ENCODE peak calls at places on chromosomes 7 and 10, in six cellular contexts. One of them, this sample, is unnamed.

GRCh38 chr7:149081914-149082313 is 8.6 kb downstream of the ZNF786 start:
- DNase-seq in stimulated activated CD4-positive, alpha-beta T cell treated with anti-CD3 and anti-CD28 coated beads, Interleukin-2, amount 100 ng/mL, for 48 hours: no peak
- DNase-seq in fibroblast of the conjunctiva: no peak
- DNase-seq in NT2/D1: no peak
- DNase-seq in mesendoderm: peak
- DNase-seq in breast epithelium: no peak
- DNase-seq in this sample: no peak

GRCh38 chr7:23298141-23298851 is 843 bp upstream of the MALSU1 start:
- DNase-seq in fibroblast of the conjunctiva: no peak
- DNase-seq in mesendoderm: no peak
- DNase-seq in stimulated activated CD4-positive, alpha-beta T cell treated with anti-CD3 and anti-CD28 coated beads, Interleukin-2, amount 100 ng/mL, for 48 hours: no peak
- DNase-seq in breast epithelium: no peak
- DNase-seq in NT2/D1: no peak
- DNase-seq in this sample: no peak

GRCh38 chr7:67564978-67565377 is 568.3 kb downstream of the TYW1 start:
- DNase-seq in fibroblast of the conjunctiva: no peak
- DNase-seq in stimulated activated CD4-positive, alpha-beta T cell treated with anti-CD3 and anti-CD28 coated beads, Interleukin-2, amount 100 ng/mL, for 48 hours: no peak
- DNase-seq in NT2/D1: no peak
- DNase-seq in breast epithelium: no peak
- DNase-seq in mesendoderm: no peak
- DNase-seq in this sample: no peak

GRCh38 chr7:84701524-84702306 is 485.1 kb downstream of the SEMA3D start:
- DNase-seq in mesendoderm: peak
- DNase-seq in stimulated activated CD4-positive, alpha-beta T cell treated with anti-CD3 and anti-CD28 coated beads, Interleukin-2, amount 100 ng/mL, for 48 hours: no peak
- DNase-seq in breast epithelium: no peak
- DNase-seq in NT2/D1: no peak
- DNase-seq in fibroblast of the conjunctiva: peak
- DNase-seq in this sample: no peak

GRCh38 chr10:73998623-73999622 is 1.0 kb downstream of the VCL start:
- DNase-seq in breast epithelium: peak
- DNase-seq in fibroblast of the conjunctiva: peak
- DNase-seq in mesendoderm: peak
- DNase-seq in NT2/D1: peak
- DNase-seq in stimulated activated CD4-positive, alpha-beta T cell treated with anti-CD3 and anti-CD28 coated beads, Interleukin-2, amount 100 ng/mL, for 48 hours: no peak
- DNase-seq in this sample: peak

GRCh38 chr10:49504528-49504927 is 34.4 kb downstream of the ERCC6 start:
- DNase-seq in NT2/D1: no peak
- DNase-seq in fibroblast of the conjunctiva: no peak
- DNase-seq in stimulated activated CD4-positive, alpha-beta T cell treated with anti-CD3 and anti-CD28 coated beads, Interleukin-2, amount 100 ng/mL, for 48 hours: no peak
- DNase-seq in mesendoderm: no peak
- DNase-seq in breast epithelium: no peak
- DNase-seq in this sample: no peak

GRCh38 chr7:149753370-149754233 is 19.8 kb downstream of the ZNF467 start:
- DNase-seq in fibroblast of the conjunctiva: no peak
- DNase-seq in NT2/D1: no peak
- DNase-seq in mesendoderm: peak
- DNase-seq in breast epithelium: no peak
- DNase-seq in stimulated activated CD4-positive, alpha-beta T cell treated with anti-CD3 and anti-CD28 coated beads, Interleukin-2, amount 100 ng/mL, for 48 hours: no peak
- DNase-seq in this sample: no peak

GRCh38 chr10:97365761-97366351 is 31.3 kb upstream of the FRAT2 start:
- DNase-seq in breast epithelium: no peak
- DNase-seq in fibroblast of the conjunctiva: no peak
- DNase-seq in mesendoderm: no peak
- DNase-seq in stimulated activated CD4-positive, alpha-beta T cell treated with anti-CD3 and anti-CD28 coated beads, Interleukin-2, amount 100 ng/mL, for 48 hours: no peak
- DNase-seq in NT2/D1: no peak
- DNase-seq in this sample: no peak

GRCh38 chr10:132904814-132905649 is 37.3 kb downstream of the CFAP46 start:
- DNase-seq in breast epithelium: no peak
- DNase-seq in NT2/D1: no peak
- DNase-seq in stimulated activated CD4-positive, alpha-beta T cell treated with anti-CD3 and anti-CD28 coated beads, Interleukin-2, amount 100 ng/mL, for 48 hours: peak
- DNase-seq in fibroblast of the conjunctiva: no peak
- DNase-seq in mesendoderm: no peak
- DNase-seq in this sample: no peak

GRCh38 chr10:124736491-124737136 is 7.6 kb downstream of the FAM53B start:
- DNase-seq in mesendoderm: no peak
- DNase-seq in breast epithelium: no peak
- DNase-seq in stimulated activated CD4-positive, alpha-beta T cell treated with anti-CD3 and anti-CD28 coated beads, Interleukin-2, amount 100 ng/mL, for 48 hours: no peak
- DNase-seq in fibroblast of the conjunctiva: no peak
- DNase-seq in NT2/D1: no peak
- DNase-seq in this sample: no peak

GRCh38 chr10:86813101-86813500 is 56.7 kb downstream of the BMPR1A start:
- DNase-seq in fibroblast of the conjunctiva: no peak
- DNase-seq in breast epithelium: no peak
- DNase-seq in stimulated activated CD4-positive, alpha-beta T cell treated with anti-CD3 and anti-CD28 coated beads, Interleukin-2, amount 100 ng/mL, for 48 hours: no peak
- DNase-seq in NT2/D1: no peak
- DNase-seq in mesendoderm: no peak
- DNase-seq in this sample: no peak

GRCh38 chr10:130802301-130802700 is 509.2 kb downstream of the TCERG1L start:
- DNase-seq in stimulated activated CD4-positive, alpha-beta T cell treated with anti-CD3 and anti-CD28 coated beads, Interleukin-2, amount 100 ng/mL, for 48 hours: no peak
- DNase-seq in breast epithelium: no peak
- DNase-seq in mesendoderm: no peak
- DNase-seq in fibroblast of the conjunctiva: no peak
- DNase-seq in NT2/D1: no peak
- DNase-seq in this sample: no peak

GRCh38 chr10:110392860-110393732 is 88.4 kb upstream of the SMNDC1 start:
- DNase-seq in stimulated activated CD4-positive, alpha-beta T cell treated with anti-CD3 and anti-CD28 coated beads, Interleukin-2, amount 100 ng/mL, for 48 hours: no peak
- DNase-seq in NT2/D1: no peak
- DNase-seq in mesendoderm: peak
- DNase-seq in breast epithelium: no peak
- DNase-seq in fibroblast of the conjunctiva: no peak
- DNase-seq in this sample: no peak

GRCh38 chr7:75879771-75880184 is 944 bp downstream of the RHBDD2 start:
- DNase-seq in NT2/D1: no peak
- DNase-seq in breast epithelium: no peak
- DNase-seq in stimulated activated CD4-positive, alpha-beta T cell treated with anti-CD3 and anti-CD28 coated beads, Interleukin-2, amount 100 ng/mL, for 48 hours: no peak
- DNase-seq in mesendoderm: peak
- DNase-seq in fibroblast of the conjunctiva: no peak
- DNase-seq in this sample: peak